ENCODE peak calls at places on chromosomes 7 and 10, in ten cellular contexts. D, X, I, G, J, B, E, K, M and P are unnamed samples.

GRCh38 chr10:114550756-114551290 is 107.3 kb downstream of the ABLIM1 start:
- DNase-seq in D (no peak), M (no peak), G (peak), J (no peak), I (no peak), X (no peak), E (no peak), K (no peak), B (peak), P (peak)

GRCh38 chr10:93277360-93277759 is 203.7 kb downstream of the CYP26A1 start:
- DNase-seq in J (no peak), M (no peak), K (no peak), I (no peak), E (no peak), X (no peak), D (no peak), G (no peak), B (no peak), P (no peak)

GRCh38 chr10:103472005-103472404 is 7.0 kb downstream of the CALHM3 start:
- DNase-seq in E (no peak), K (no peak), G (no peak), M (no peak), J (no peak), I (no peak), B (no peak), X (no peak), D (peak), P (no peak)

GRCh38 chr7:73919694-73920375 is 58.9 kb downstream of the TMEM270 start:
- DNase-seq in D (no peak), J (no peak), M (no peak), I (no peak), K (no peak), E (no peak), X (no peak), G (no peak), B (no peak), P (no peak)

GRCh38 chr7:43779032-43779812 is 20.7 kb downstream of the BLVRA start:
- DNase-seq in M (no peak), I (no peak), B (no peak), G (no peak), X (no peak), K (no peak), J (no peak), D (no peak), E (no peak), P (no peak)

GRCh38 chr10:128018236-128018635 is 108.0 kb downstream of the MKI67 start:
- DNase-seq in J (no peak), I (no peak), X (no peak), M (no peak), D (no peak), B (no peak), K (no peak), G (no peak), E (no peak), P (no peak)

GRCh38 chr10:112783653-112784426 is 166.2 kb upstream of the TCF7L2 start:
- DNase-seq in B (no peak), M (no peak), X (no peak), G (peak), K (peak), D (no peak), I (no peak), E (peak), J (no peak), P (no peak)

GRCh38 chr10:97574374-97575100 is 2.0 kb downstream of the ANKRD2 start:
- DNase-seq in X (no peak), B (peak), K (peak), D (peak), M (no peak), J (peak), E (peak), I (peak), G (no peak), P (peak)

GRCh38 chr7:98034044-98035035 is 44.3 kb upstream of the OCM2 start:
- DNase-seq in B (no peak), J (no peak), X (no peak), M (no peak), I (no peak), K (no peak), G (no peak), E (peak), D (no peak), P (no peak)

GRCh38 chr10:8059191-8059936 is 4.9 kb downstream of the GATA3 start:
- DNase-seq in D (no peak), J (no peak), I (no peak), G (no peak), X (no peak), B (no peak), M (no peak), K (no peak), E (no peak), P (no peak)

GRCh38 chr7:101678713-101679112 is 49.6 kb upstream of the MYL10 start:
- DNase-seq in K (no peak), E (no peak), D (no peak), X (no peak), M (no peak), G (no peak), J (peak), I (no peak), B (no peak), P (peak)

GRCh38 chr7:1679966-1680730 is 10.1 kb downstream of the ELFN1 start:
- DNase-seq in D (no peak), E (no peak), I (no peak), K (no peak), X (no peak), J (no peak), M (no peak), G (no peak), B (no peak), P (no peak)

GRCh38 chr10:119470920-119471702 is 71.4 kb downstream of the RGS10 start:
- DNase-seq in J (no peak), B (no peak), X (no peak), I (no peak), K (no peak), M (no peak), G (no peak), D (no peak), E (no peak), P (no peak)

GRCh38 chr10:70985824-70986336 is 97.5 kb upstream of the PCBD1 start:
- DNase-seq in X (no peak), B (no peak), J (no peak), E (peak), G (peak), D (peak), I (peak), K (no peak), M (no peak), P (no peak)

GRCh38 chr10:96642973-96643372 is 56.2 kb upstream of the TM9SF3 start:
- DNase-seq in M (no peak), J (no peak), G (peak), E (peak), K (peak), D (peak), X (no peak), I (no peak), B (no peak), P (peak)

GRCh38 chr10:34403512-34403911 is 411.6 kb downstream of the PARD3 start:
- DNase-seq in K (no peak), B (no peak), D (no peak), E (no peak), J (peak), M (no peak), I (no peak), X (no peak), G (no peak), P (peak)

GRCh38 chr10:29858352-29859267 is 200.8 kb downstream of the JCAD start:
- DNase-seq in G (peak), D (peak), X (no peak), M (no peak), I (no peak), B (no peak), J (peak), E (peak), K (peak), P (peak)

GRCh38 chr7:16814987-16815386 is 10.2 kb upstream of the AGR2 start:
- DNase-seq in J (no peak), M (no peak), E (no peak), G (no peak), I (no peak), K (no peak), X (no peak), D (peak), B (no peak), P (no peak)

GRCh38 chr10:62613429-62613828 is 191.1 kb upstream of the ADO start:
- DNase-seq in B (no peak), I (no peak), X (no peak), M (no peak), D (no peak), E (no peak), G (no peak), J (no peak), K (no peak), P (peak)

GRCh38 chr10:86206216-86206615 is 160.4 kb downstream of the GRID1 start:
- DNase-seq in X (no peak), B (no peak), M (no peak), D (no peak), E (no peak), K (no peak), I (no peak), J (no peak), G (no peak), P (no peak)

GRCh38 chr7:11469028-11469718 is 362.8 kb downstream of the THSD7A start:
- DNase-seq in E (no peak), B (no peak), D (no peak), X (no peak), M (no peak), K (no peak), J (no peak), G (no peak), I (no peak), P (no peak)

GRCh38 chr7:84508569-84508968 is 314.0 kb upstream of the SEMA3A start:
- DNase-seq in G (no peak), D (no peak), B (no peak), J (no peak), K (no peak), M (no peak), X (no peak), E (no peak), I (no peak), P (no peak)

GRCh38 chr7:128035712-128036111 is 4.5 kb upstream of the LRRC4 start:
- DNase-seq in D (no peak), I (peak), K (no peak), B (peak), X (no peak), G (peak), M (no peak), J (no peak), E (no peak), P (no peak)

GRCh38 chr7:75931676-75932075 is 16.7 kb downstream of the POR start:
- DNase-seq in K (no peak), G (peak), M (no peak), J (no peak), D (no peak), X (no peak), B (peak), E (no peak), I (peak), P (no peak)

GRCh38 chr10:86403183-86403797 is 36.7 kb upstream of the GRID1 start:
- DNase-seq in D (no peak), X (no peak), G (no peak), M (no peak), K (no peak), I (no peak), E (no peak), J (no peak), B (no peak), P (peak)

GRCh38 chr7:100826546-100827329 is 585 bp downstream of the EPHB4 start:
- DNase-seq in K (no peak), M (peak), J (no peak), B (no peak), I (no peak), X (no peak), E (peak), G (no peak), D (no peak), P (no peak)

GRCh38 chr10:8424555-8425201 is 370.2 kb downstream of the GATA3 start:
- DNase-seq in I (no peak), J (no peak), E (no peak), K (no peak), M (no peak), B (no peak), G (no peak), X (no peak), D (no peak), P (no peak)

GRCh38 chr7:110003827-110004226 is 1087.1 kb upstream of the LRRN3 start:
- DNase-seq in M (no peak), K (no peak), B (no peak), X (no peak), E (no peak), J (no peak), I (no peak), G (no peak), D (no peak), P (no peak)

GRCh38 chr10:33099748-33100147 is 141.7 kb upstream of the ITGB1 start:
- DNase-seq in E (no peak), K (no peak), M (no peak), X (no peak), D (no peak), B (no peak), J (no peak), I (no peak), G (no peak), P (no peak)

GRCh38 chr7:44083796-44084195 is 1.5 kb upstream of the POLM start:
- DNase-seq in E (no peak), K (no peak), X (no peak), J (no peak), B (no peak), I (no peak), M (no peak), D (no peak), G (no peak), P (no peak)

GRCh38 chr10:34113504-34114225 is 701.4 kb downstream of the PARD3 start:
- DNase-seq in I (no peak), E (peak), B (no peak), G (peak), J (no peak), K (no peak), M (no peak), D (no peak), X (no peak), P (no peak)

GRCh38 chr10:124866812-124867211 is 65.2 kb downstream of the ABRAXAS2 start:
- DNase-seq in B (no peak), K (no peak), G (no peak), I (no peak), M (no peak), D (no peak), J (no peak), X (no peak), E (peak), P (no peak)